ENCODE peak calls at places on chromosomes 5 and 9, in seven cellular contexts. F is esophagus squamous epithelium, H is IMR-90, N is right lobe of liver, M is tibial nerve, K is GM12878, E is sigmoid colon. A is an unnamed sample.

GRCh38 chr9:124812401-124813016 is 35.6 kb downstream of the OLFML2A start:
- DNase-seq in K (no peak), F (no peak), N (no peak), M (peak), E (peak), H (peak), A (no peak)

GRCh38 chr9:129382281-129383004 is 204.4 kb upstream of the IER5L start:
- DNase-seq in E (peak), M (no peak), K (no peak), N (no peak), F (no peak), H (no peak), A (no peak)

GRCh38 chr9:81456431-81456970 is 232.8 kb downstream of the TLE1 start:
- DNase-seq in M (no peak), K (no peak), E (no peak), F (no peak), H (peak), N (no peak), A (no peak)

GRCh38 chr5:176830422-176831025 is 20.2 kb downstream of the UNC5A start:
- DNase-seq in H (no peak), F (no peak), K (no peak), N (no peak), E (no peak), M (no peak), A (no peak)

GRCh38 chr5:110917161-110917875 is 154.2 kb upstream of the TSLP start:
- DNase-seq in H (peak), K (no peak), F (no peak), E (no peak), M (no peak), N (no peak), A (no peak)

GRCh38 chr9:108724669-108725068 is 131.1 kb downstream of the ACTL7B start:
- DNase-seq in E (no peak), N (no peak), M (no peak), K (no peak), F (no peak), H (no peak), A (no peak)

GRCh38 chr9:116504893-116505480 is 182.1 kb upstream of the TRIM32 start:
- DNase-seq in M (no peak), H (no peak), N (no peak), F (no peak), E (no peak), K (peak), A (no peak)

GRCh38 chr9:95626885-95627558 is 110.3 kb upstream of the PTCH1 start:
- DNase-seq in H (no peak), F (no peak), M (no peak), N (peak), E (peak), K (no peak), A (peak)

GRCh38 chr5:155472780-155473179 is 459.2 kb downstream of the KIF4B start:
- DNase-seq in F (no peak), H (no peak), K (no peak), M (no peak), E (no peak), N (no peak), A (no peak)

GRCh38 chr9:93698140-93698908 is 121.9 kb downstream of the PHF2 start:
- DNase-seq in E (no peak), M (no peak), H (no peak), N (no peak), K (no peak), F (no peak), A (peak)

GRCh38 chr9:93699650-93700049 is 123.3 kb downstream of the PHF2 start:
- DNase-seq in E (no peak), F (no peak), H (no peak), K (no peak), M (no peak), N (no peak), A (peak)

GRCh38 chr9:93697352-93698139 is 121.2 kb downstream of the PHF2 start:
- DNase-seq in K (no peak), N (no peak), F (no peak), M (no peak), H (no peak), E (no peak), A (no peak)

GRCh38 chr9:93701494-93702218 is 125.3 kb downstream of the PHF2 start:
- DNase-seq in F (no peak), M (no peak), E (no peak), N (no peak), H (no peak), K (no peak), A (no peak)

DNA sequence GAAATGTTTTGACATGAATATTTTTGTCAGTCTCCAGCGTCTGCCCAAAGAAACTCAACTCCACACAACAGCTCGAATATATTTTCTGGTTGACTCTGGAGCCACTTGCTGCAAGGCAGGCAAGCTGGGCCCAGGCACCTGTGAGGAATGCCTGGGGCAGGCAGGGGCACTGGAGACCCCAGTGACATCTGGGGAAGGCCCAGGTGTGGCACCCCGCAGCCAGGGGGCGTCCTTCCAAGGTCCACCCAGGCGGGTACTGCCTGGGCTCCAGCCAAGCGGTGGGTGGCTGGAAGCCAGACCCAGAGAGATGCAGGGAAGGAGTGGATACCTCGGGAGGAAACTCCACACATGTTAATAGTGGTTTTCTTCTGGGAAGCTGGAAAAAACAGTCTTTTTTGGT is 125.9 kb downstream of the PHF2 start:
- DNase-seq in M (no peak), H (no peak), F (no peak), E (no peak), K (no peak), N (no peak), A (peak)
- TF ChIP-seq CTCF in M (no peak), H (no peak), F (no peak), E (no peak), K (no peak), N (no peak), A (no peak)

GRCh38 chr9:38068866-38069628 is at the start of gene SHB:
- DNase-seq in N (peak), M (peak), H (peak), F (no peak), K (no peak), E (peak), A (peak)
- TF ChIP-seq POLR2A in N (peak), M (peak), H (peak), F (peak), K (peak), E (no peak), A (no peak)

GRCh38 chr9:134396258-134396742 is 70.0 kb downstream of the RXRA start:
- DNase-seq in E (no peak), N (peak), M (no peak), H (no peak), K (peak), F (no peak), A (no peak)
- TF ChIP-seq CTCF in E (no peak), N (no peak), M (no peak), H (no peak), K (no peak), F (no peak), A (no peak)

GRCh38 chr9:127570533-127571111 is 41.5 kb upstream of the STXBP1 start:
- DNase-seq in H (no peak), K (no peak), F (no peak), M (no peak), N (no peak), E (no peak), A (no peak)

GRCh38 chr9:127567898-127568617 is 44.0 kb upstream of the STXBP1 start:
- DNase-seq in N (peak), K (no peak), F (no peak), E (no peak), H (no peak), M (no peak), A (no peak)

GRCh38 chr9:127568618-127568970 is 43.5 kb upstream of the STXBP1 start:
- DNase-seq in H (no peak), N (no peak), M (no peak), K (no peak), F (no peak), E (no peak), A (no peak)

GRCh38 chr9:127569819-127570401 is 42.2 kb upstream of the STXBP1 start:
- DNase-seq in K (no peak), F (no peak), M (no peak), E (no peak), H (peak), N (no peak), A (no peak)

DNA sequence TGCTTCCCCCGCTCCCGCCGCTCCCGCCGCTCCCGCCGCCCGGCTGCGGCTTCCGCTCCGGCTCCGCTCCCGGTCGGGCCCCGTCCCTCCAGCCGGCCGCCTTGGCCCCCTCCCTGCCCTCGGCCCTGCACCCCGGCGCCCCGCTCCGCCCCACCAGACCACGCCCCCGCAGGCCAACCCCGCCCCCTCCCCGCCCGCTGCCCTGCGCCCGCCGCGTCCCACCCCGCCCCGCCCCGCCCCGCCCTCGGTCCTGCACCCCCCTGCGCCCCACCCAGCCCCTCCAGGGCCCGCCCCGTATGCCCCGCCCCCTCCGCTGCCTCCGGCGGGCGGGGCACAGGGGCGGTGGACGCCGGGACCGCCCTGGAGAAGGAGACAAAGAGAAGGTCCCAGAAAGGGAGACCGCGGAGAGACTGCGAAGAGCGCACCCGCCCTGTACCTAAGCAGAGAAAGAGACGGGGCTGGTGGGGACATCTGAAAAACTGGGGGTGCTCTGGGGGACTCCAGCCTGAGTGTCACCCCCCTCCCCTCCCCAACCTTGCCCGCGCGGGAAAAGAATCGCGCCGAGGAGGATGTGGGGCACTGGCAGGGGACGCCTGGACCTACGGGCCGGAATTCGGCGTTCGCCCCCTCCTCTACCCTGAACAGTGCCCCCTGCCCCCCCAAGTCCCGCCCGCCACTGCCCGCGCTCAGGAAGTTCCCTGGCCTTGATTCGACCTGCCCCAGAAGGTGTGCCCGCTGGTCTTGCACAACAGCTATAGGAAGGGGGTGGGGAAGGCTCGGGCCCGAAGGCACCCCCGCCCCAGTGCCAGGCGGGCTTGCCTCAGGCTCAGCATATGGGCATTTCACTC is 42.9 kb upstream of the STXBP1 start:
- DNase-seq in N (peak), K (no peak), E (peak), M (peak), H (peak), F (no peak), A (peak)
- TF ChIP-seq POLR2A in N (peak), K (no peak), E (peak), M (peak), H (peak), F (no peak), A (no peak)

GRCh38 chr5:431711-432050 is 11.3 kb upstream of the EXOC3 start:
- DNase-seq in M (no peak), K (no peak), H (no peak), N (no peak), E (no peak), F (no peak), A (no peak)

GRCh38 chr5:433836-434235 is 9.1 kb upstream of the EXOC3 start:
- DNase-seq in H (no peak), N (no peak), K (no peak), E (peak), M (no peak), F (no peak), A (peak)

GRCh38 chr5:431001-431710 is 11.8 kb upstream of the EXOC3 start:
- DNase-seq in N (no peak), E (peak), M (no peak), H (peak), F (no peak), K (no peak), A (peak)

GRCh38 chr5:432928-433791 is 9.8 kb upstream of the EXOC3 start:
- DNase-seq in H (no peak), N (no peak), F (no peak), K (no peak), M (no peak), E (peak), A (peak)

DNA sequence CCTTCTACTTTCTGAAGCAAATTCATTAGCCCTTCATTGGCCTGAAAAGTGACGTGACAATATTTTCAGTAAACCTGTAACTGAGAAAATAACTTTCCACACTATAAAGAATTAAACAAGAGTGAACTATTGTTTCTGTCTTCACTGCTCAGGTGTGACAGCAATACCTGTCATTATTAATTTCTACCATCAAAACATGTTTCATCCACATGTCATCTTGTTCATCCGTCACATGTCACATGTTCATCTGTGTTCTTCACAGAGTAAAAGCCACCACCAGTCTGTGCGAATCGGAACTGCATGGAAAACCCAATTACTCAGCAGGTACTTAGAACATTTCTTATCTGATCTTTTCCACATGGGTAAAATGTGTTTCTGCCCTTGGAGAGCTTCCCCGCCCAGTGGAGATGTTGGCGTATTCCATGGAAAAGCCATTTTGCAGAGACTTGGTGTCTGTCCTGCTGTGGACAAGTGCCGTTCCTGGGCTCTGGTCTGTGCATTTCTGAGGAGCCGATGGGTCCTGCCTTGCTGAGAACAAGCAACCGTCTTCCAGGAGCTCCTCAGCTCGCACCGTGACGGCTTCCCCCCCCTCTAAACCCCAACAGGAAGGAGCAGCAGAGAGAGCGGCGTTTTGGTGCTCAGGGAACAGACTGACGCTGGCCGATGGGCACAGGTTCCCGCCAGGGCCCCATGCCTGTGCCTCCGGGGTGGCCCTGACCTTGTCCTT is 10.6 kb upstream of the EXOC3 start:
- DNase-seq in F (no peak), M (no peak), E (peak), K (no peak), N (no peak), H (no peak), A (no peak)
- TF ChIP-seq CTCF in F (no peak), M (no peak), E (no peak), K (no peak), N (no peak), H (no peak), A (no peak)

DNA sequence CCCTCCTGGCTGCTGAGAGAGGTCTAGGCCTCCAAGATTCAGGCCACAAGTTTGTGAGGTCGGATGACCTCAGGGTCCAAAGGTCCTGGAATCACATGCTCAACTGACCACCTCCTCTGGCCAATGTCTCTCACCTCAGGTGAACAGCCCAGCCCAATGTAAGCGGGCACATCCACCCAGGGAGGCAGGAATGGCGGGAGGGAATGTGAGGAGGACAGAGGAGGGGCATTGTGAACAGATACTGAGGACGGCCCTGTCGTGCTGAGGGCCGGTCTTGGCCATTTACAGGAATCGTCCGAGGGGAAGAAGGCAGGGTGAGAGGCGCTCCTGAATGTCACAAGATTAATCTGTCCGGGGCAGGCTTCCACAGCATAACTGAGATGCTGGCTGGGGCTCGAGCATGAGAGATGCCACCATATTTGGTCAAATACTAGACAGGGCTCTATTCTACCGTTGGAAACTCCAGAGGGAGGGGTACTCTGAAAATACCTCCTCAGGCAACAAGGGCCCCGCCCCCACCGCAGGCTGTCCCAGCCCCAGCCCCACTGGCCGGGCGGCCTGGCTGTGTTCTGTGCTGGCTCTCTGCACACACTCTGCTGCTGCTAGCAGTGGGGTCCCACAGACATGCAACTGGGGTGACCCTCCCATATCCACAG is 1.5 kb upstream of the IL17B start:
- DNase-seq in F (no peak), M (no peak), N (no peak), E (peak), K (no peak), H (no peak), A (no peak)
- TF ChIP-seq POLR2A in F (no peak), M (no peak), N (no peak), E (peak), K (no peak), H (no peak), A (no peak)

DNA sequence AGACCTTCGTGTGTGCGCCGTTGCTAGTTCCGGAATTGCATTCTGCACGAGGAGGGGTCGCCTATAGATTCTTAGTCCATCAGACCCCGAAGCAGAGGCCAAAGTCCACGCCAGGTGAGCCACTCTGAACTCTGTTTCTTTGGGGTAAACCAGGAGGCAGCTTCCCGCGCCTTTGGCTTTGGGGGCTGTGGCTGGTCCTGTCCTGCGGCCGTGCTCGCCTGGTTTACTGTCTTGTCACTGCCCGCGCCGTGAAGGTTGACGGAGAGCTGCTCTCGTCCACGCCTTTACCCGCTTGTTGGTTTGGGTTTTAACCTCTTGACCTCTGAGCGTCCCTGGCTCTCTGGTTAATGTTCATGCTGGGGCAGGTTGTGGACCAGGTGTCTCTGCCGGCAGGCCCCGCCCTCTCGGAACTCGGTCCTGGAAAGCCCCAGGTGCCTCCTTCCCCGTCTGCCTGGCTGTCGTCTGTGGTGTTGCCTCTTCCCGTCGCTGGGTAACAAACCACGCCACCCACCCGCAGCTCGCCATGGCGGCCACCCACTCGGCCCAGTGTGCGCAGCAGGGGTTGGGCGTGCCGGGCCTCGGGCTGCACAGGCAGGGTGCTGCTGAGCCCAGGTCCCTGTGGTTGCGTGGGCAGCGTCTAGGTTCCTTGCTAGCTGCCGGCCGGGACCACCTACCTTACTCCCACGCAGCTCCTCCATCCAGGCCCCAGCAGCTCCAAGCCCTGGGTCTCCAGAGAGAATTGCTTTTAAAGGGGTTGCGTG is 44.6 kb upstream of the CACNA1B start:
- DNase-seq in M (no peak), F (no peak), K (no peak), H (no peak), N (no peak), E (no peak), A (no peak)
- TF ChIP-seq CTCF in M (no peak), F (no peak), K (no peak), H (no peak), N (no peak), E (no peak), A (no peak)

GRCh38 chr9:136857606-136858412 is 5.7 kb downstream of the MAMDC4 start:
- DNase-seq in H (no peak), E (peak), K (no peak), N (peak), M (no peak), F (no peak), A (peak)

GRCh38 chr9:136859821-136860269 is 6.3 kb downstream of the EDF1 start:
- DNase-seq in K (no peak), N (peak), F (no peak), H (no peak), E (peak), M (no peak), A (no peak)

GRCh38 chr9:136858452-136858843 is 6.3 kb downstream of the MAMDC4 start:
- DNase-seq in M (no peak), N (no peak), H (no peak), F (no peak), E (peak), K (no peak), A (no peak)

GRCh38 chr9:136860529-136860928 is 5.6 kb downstream of the EDF1 start:
- DNase-seq in K (no peak), E (no peak), N (peak), M (no peak), H (no peak), F (no peak), A (no peak)

GRCh38 chr9:136858844-136859757 is 7.0 kb downstream of the MAMDC4 start:
- DNase-seq in E (peak), K (no peak), H (peak), M (no peak), F (no peak), N (peak), A (no peak)
- TF ChIP-seq POLR2A in E (no peak), K (peak), H (no peak), M (no peak), F (no peak), N (peak), A (no peak)

A was measured in lower leg skin.